ENCODE peak calls at places on chromosomes 3 and 15, in nine cellular contexts. One of them, this sample, is unnamed.

GRCh38 chr3:172656602-172657001 is 54.3 kb downstream of the NCEH1 start:
- DNase-seq in M059J: no peak
- DNase-seq in testis: no peak
- DNase-seq in NCI-H1417: no peak
- DNase-seq in stimulated activated effector memory CD8-positive, alpha-beta T cell treated with anti-CD3 and anti-CD28 coated beads, Interleukin-12 subunit alpha, Interleukin-12 subunit beta, amount 100 ng/mL, for 72 hours: no peak
- DNase-seq in anterior cingulate cortex: no peak
- DNase-seq in AG04450: no peak
- DNase-seq in HuH-7: no peak
- DNase-seq in RPMI7951: no peak
- DNase-seq in this sample: no peak

GRCh38 chr15:39672666-39673065 is 91.8 kb downstream of the THBS1 start:
- DNase-seq in M059J: no peak
- DNase-seq in testis: no peak
- DNase-seq in NCI-H1417: no peak
- DNase-seq in stimulated activated effector memory CD8-positive, alpha-beta T cell treated with anti-CD3 and anti-CD28 coated beads, Interleukin-12 subunit alpha, Interleukin-12 subunit beta, amount 100 ng/mL, for 72 hours: no peak
- DNase-seq in anterior cingulate cortex: no peak
- DNase-seq in AG04450: no peak
- DNase-seq in HuH-7: no peak
- DNase-seq in RPMI7951: no peak
- DNase-seq in this sample: no peak

GRCh38 chr3:113677745-113678144 is 18.7 kb downstream of the USF3 start:
- DNase-seq in M059J: no peak
- DNase-seq in testis: no peak
- DNase-seq in NCI-H1417: no peak
- DNase-seq in stimulated activated effector memory CD8-positive, alpha-beta T cell treated with anti-CD3 and anti-CD28 coated beads, Interleukin-12 subunit alpha, Interleukin-12 subunit beta, amount 100 ng/mL, for 72 hours: no peak
- DNase-seq in anterior cingulate cortex: no peak
- DNase-seq in AG04450: no peak
- DNase-seq in HuH-7: no peak
- DNase-seq in RPMI7951: no peak
- DNase-seq in this sample: no peak

GRCh38 chr15:95503107-95503506 is 827.4 kb upstream of the NR2F2 start:
- DNase-seq in M059J: no peak
- DNase-seq in testis: no peak
- DNase-seq in NCI-H1417: no peak
- DNase-seq in stimulated activated effector memory CD8-positive, alpha-beta T cell treated with anti-CD3 and anti-CD28 coated beads, Interleukin-12 subunit alpha, Interleukin-12 subunit beta, amount 100 ng/mL, for 72 hours: no peak
- DNase-seq in anterior cingulate cortex: no peak
- DNase-seq in AG04450: no peak
- DNase-seq in HuH-7: no peak
- DNase-seq in RPMI7951: no peak
- DNase-seq in this sample: no peak

GRCh38 chr3:632571-633170 is 436.1 kb downstream of the CHL1 start:
- DNase-seq in M059J: peak
- DNase-seq in testis: peak
- DNase-seq in NCI-H1417: peak
- DNase-seq in stimulated activated effector memory CD8-positive, alpha-beta T cell treated with anti-CD3 and anti-CD28 coated beads, Interleukin-12 subunit alpha, Interleukin-12 subunit beta, amount 100 ng/mL, for 72 hours: peak
- DNase-seq in anterior cingulate cortex: peak
- DNase-seq in AG04450: no peak
- DNase-seq in HuH-7: peak
- DNase-seq in RPMI7951: peak
- DNase-seq in this sample: no peak

GRCh38 chr3:112128843-112129727 is 4.0 kb downstream of the GCSAM start:
- DNase-seq in M059J: peak
- DNase-seq in testis: no peak
- DNase-seq in NCI-H1417: no peak
- DNase-seq in stimulated activated effector memory CD8-positive, alpha-beta T cell treated with anti-CD3 and anti-CD28 coated beads, Interleukin-12 subunit alpha, Interleukin-12 subunit beta, amount 100 ng/mL, for 72 hours: no peak
- DNase-seq in anterior cingulate cortex: no peak
- DNase-seq in AG04450: peak
- DNase-seq in HuH-7: no peak
- DNase-seq in RPMI7951: peak
- DNase-seq in this sample: no peak

GRCh38 chr15:101499863-101500713 is 10.6 kb upstream of the PCSK6 start:
- DNase-seq in M059J: peak
- DNase-seq in testis: no peak
- DNase-seq in NCI-H1417: peak
- DNase-seq in stimulated activated effector memory CD8-positive, alpha-beta T cell treated with anti-CD3 and anti-CD28 coated beads, Interleukin-12 subunit alpha, Interleukin-12 subunit beta, amount 100 ng/mL, for 72 hours: peak
- DNase-seq in anterior cingulate cortex: no peak
- DNase-seq in AG04450: no peak
- DNase-seq in HuH-7: no peak
- DNase-seq in RPMI7951: peak
- DNase-seq in this sample: no peak

GRCh38 chr3:127254730-127255129 is 33.1 kb downstream of the PRR20G start:
- DNase-seq in M059J: peak
- DNase-seq in testis: no peak
- DNase-seq in NCI-H1417: peak
- DNase-seq in stimulated activated effector memory CD8-positive, alpha-beta T cell treated with anti-CD3 and anti-CD28 coated beads, Interleukin-12 subunit alpha, Interleukin-12 subunit beta, amount 100 ng/mL, for 72 hours: peak
- DNase-seq in anterior cingulate cortex: no peak
- DNase-seq in AG04450: no peak
- DNase-seq in HuH-7: peak
- DNase-seq in RPMI7951: peak
- DNase-seq in this sample: no peak

GRCh38 chr3:58066842-58067241 is 58.6 kb downstream of the FLNB start:
- DNase-seq in M059J: peak
- DNase-seq in testis: no peak
- DNase-seq in NCI-H1417: no peak
- DNase-seq in stimulated activated effector memory CD8-positive, alpha-beta T cell treated with anti-CD3 and anti-CD28 coated beads, Interleukin-12 subunit alpha, Interleukin-12 subunit beta, amount 100 ng/mL, for 72 hours: no peak
- DNase-seq in anterior cingulate cortex: no peak
- DNase-seq in AG04450: no peak
- DNase-seq in HuH-7: no peak
- DNase-seq in RPMI7951: no peak
- DNase-seq in this sample: no peak

GRCh38 chr15:100635406-100636071 is 33.1 kb downstream of the ASB7 start:
- DNase-seq in M059J: peak
- DNase-seq in testis: no peak
- DNase-seq in NCI-H1417: no peak
- DNase-seq in stimulated activated effector memory CD8-positive, alpha-beta T cell treated with anti-CD3 and anti-CD28 coated beads, Interleukin-12 subunit alpha, Interleukin-12 subunit beta, amount 100 ng/mL, for 72 hours: no peak
- DNase-seq in anterior cingulate cortex: no peak
- DNase-seq in AG04450: no peak
- DNase-seq in HuH-7: no peak
- DNase-seq in RPMI7951: peak
- DNase-seq in this sample: no peak

GRCh38 chr15:60721706-60722105 is 242.8 kb upstream of the ICE2 start:
- DNase-seq in M059J: peak
- DNase-seq in testis: no peak
- DNase-seq in NCI-H1417: no peak
- DNase-seq in stimulated activated effector memory CD8-positive, alpha-beta T cell treated with anti-CD3 and anti-CD28 coated beads, Interleukin-12 subunit alpha, Interleukin-12 subunit beta, amount 100 ng/mL, for 72 hours: no peak
- DNase-seq in anterior cingulate cortex: no peak
- DNase-seq in AG04450: peak
- DNase-seq in HuH-7: no peak
- DNase-seq in RPMI7951: peak
- DNase-seq in this sample: no peak

GRCh38 chr3:183028416-183028815 is 48.1 kb upstream of the DCUN1D1 start:
- DNase-seq in M059J: no peak
- DNase-seq in testis: no peak
- DNase-seq in NCI-H1417: no peak
- DNase-seq in stimulated activated effector memory CD8-positive, alpha-beta T cell treated with anti-CD3 and anti-CD28 coated beads, Interleukin-12 subunit alpha, Interleukin-12 subunit beta, amount 100 ng/mL, for 72 hours: no peak
- DNase-seq in anterior cingulate cortex: no peak
- DNase-seq in AG04450: no peak
- DNase-seq in HuH-7: no peak
- DNase-seq in RPMI7951: no peak
- DNase-seq in this sample: no peak

GRCh38 chr3:177852001-177852400 is 654.7 kb upstream of the TBL1XR1 start:
- DNase-seq in M059J: no peak
- DNase-seq in testis: no peak
- DNase-seq in NCI-H1417: no peak
- DNase-seq in stimulated activated effector memory CD8-positive, alpha-beta T cell treated with anti-CD3 and anti-CD28 coated beads, Interleukin-12 subunit alpha, Interleukin-12 subunit beta, amount 100 ng/mL, for 72 hours: no peak
- DNase-seq in anterior cingulate cortex: no peak
- DNase-seq in AG04450: no peak
- DNase-seq in HuH-7: no peak
- DNase-seq in RPMI7951: no peak
- DNase-seq in this sample: no peak

GRCh38 chr3:41711656-41712055 is 250.2 kb downstream of the ULK4 start:
- DNase-seq in M059J: peak
- DNase-seq in testis: no peak
- DNase-seq in NCI-H1417: no peak
- DNase-seq in stimulated activated effector memory CD8-positive, alpha-beta T cell treated with anti-CD3 and anti-CD28 coated beads, Interleukin-12 subunit alpha, Interleukin-12 subunit beta, amount 100 ng/mL, for 72 hours: no peak
- DNase-seq in anterior cingulate cortex: no peak
- DNase-seq in AG04450: no peak
- DNase-seq in HuH-7: no peak
- DNase-seq in RPMI7951: peak
- DNase-seq in this sample: no peak

GRCh38 chr15:72342385-72342784 is 22.4 kb upstream of the CELF6 start:
- DNase-seq in M059J: peak
- DNase-seq in testis: peak
- DNase-seq in NCI-H1417: peak
- DNase-seq in stimulated activated effector memory CD8-positive, alpha-beta T cell treated with anti-CD3 and anti-CD28 coated beads, Interleukin-12 subunit alpha, Interleukin-12 subunit beta, amount 100 ng/mL, for 72 hours: no peak
- DNase-seq in anterior cingulate cortex: no peak
- DNase-seq in AG04450: no peak
- DNase-seq in HuH-7: peak
- DNase-seq in RPMI7951: peak
- DNase-seq in this sample: no peak

GRCh38 chr3:66376568-66376967 is 124.3 kb downstream of the LRIG1 start:
- DNase-seq in M059J: peak
- DNase-seq in testis: no peak
- DNase-seq in NCI-H1417: no peak
- DNase-seq in stimulated activated effector memory CD8-positive, alpha-beta T cell treated with anti-CD3 and anti-CD28 coated beads, Interleukin-12 subunit alpha, Interleukin-12 subunit beta, amount 100 ng/mL, for 72 hours: no peak
- DNase-seq in anterior cingulate cortex: no peak
- DNase-seq in AG04450: no peak
- DNase-seq in HuH-7: peak
- DNase-seq in RPMI7951: peak
- DNase-seq in this sample: no peak

GRCh38 chr3:121869731-121870130 is 24.5 kb upstream of the SLC15A2 start:
- DNase-seq in M059J: no peak
- DNase-seq in testis: no peak
- DNase-seq in NCI-H1417: no peak
- DNase-seq in stimulated activated effector memory CD8-positive, alpha-beta T cell treated with anti-CD3 and anti-CD28 coated beads, Interleukin-12 subunit alpha, Interleukin-12 subunit beta, amount 100 ng/mL, for 72 hours: no peak
- DNase-seq in anterior cingulate cortex: no peak
- DNase-seq in AG04450: no peak
- DNase-seq in HuH-7: no peak
- DNase-seq in RPMI7951: no peak
- DNase-seq in this sample: no peak

GRCh38 chr3:133455281-133455680 is 55.4 kb downstream of the BFSP2 start:
- DNase-seq in M059J: no peak
- DNase-seq in testis: no peak
- DNase-seq in NCI-H1417: no peak
- DNase-seq in stimulated activated effector memory CD8-positive, alpha-beta T cell treated with anti-CD3 and anti-CD28 coated beads, Interleukin-12 subunit alpha, Interleukin-12 subunit beta, amount 100 ng/mL, for 72 hours: no peak
- DNase-seq in anterior cingulate cortex: no peak
- DNase-seq in AG04450: no peak
- DNase-seq in HuH-7: no peak
- DNase-seq in RPMI7951: no peak
- DNase-seq in this sample: no peak

GRCh38 chr3:52120576-52121458 is 33.4 kb downstream of the POC1A start:
- DNase-seq in M059J: no peak
- DNase-seq in testis: no peak
- DNase-seq in NCI-H1417: no peak
- DNase-seq in stimulated activated effector memory CD8-positive, alpha-beta T cell treated with anti-CD3 and anti-CD28 coated beads, Interleukin-12 subunit alpha, Interleukin-12 subunit beta, amount 100 ng/mL, for 72 hours: no peak
- DNase-seq in anterior cingulate cortex: no peak
- DNase-seq in AG04450: no peak
- DNase-seq in HuH-7: no peak
- DNase-seq in RPMI7951: peak
- DNase-seq in this sample: no peak

GRCh38 chr3:52523386-52524257 is 10.0 kb downstream of the NT5DC2 start:
- DNase-seq in M059J: no peak
- DNase-seq in testis: no peak
- DNase-seq in NCI-H1417: no peak
- DNase-seq in stimulated activated effector memory CD8-positive, alpha-beta T cell treated with anti-CD3 and anti-CD28 coated beads, Interleukin-12 subunit alpha, Interleukin-12 subunit beta, amount 100 ng/mL, for 72 hours: no peak
- DNase-seq in anterior cingulate cortex: no peak
- DNase-seq in AG04450: no peak
- DNase-seq in HuH-7: no peak
- DNase-seq in RPMI7951: peak
- DNase-seq in this sample: no peak

GRCh38 chr15:63538876-63539275 is 34.5 kb downstream of the USP3 start:
- DNase-seq in M059J: no peak
- DNase-seq in testis: no peak
- DNase-seq in NCI-H1417: no peak
- DNase-seq in stimulated activated effector memory CD8-positive, alpha-beta T cell treated with anti-CD3 and anti-CD28 coated beads, Interleukin-12 subunit alpha, Interleukin-12 subunit beta, amount 100 ng/mL, for 72 hours: no peak
- DNase-seq in anterior cingulate cortex: no peak
- DNase-seq in AG04450: no peak
- DNase-seq in HuH-7: no peak
- DNase-seq in RPMI7951: no peak
- DNase-seq in this sample: no peak

This sample was measured in GOT3.